ENCODE peak calls at places on chromosome 3, in seven cellular contexts. V, G, X, T, E, L and D are unnamed samples.

GRCh38 chr3:170640737-170641171 is 54.9 kb upstream of the SLC7A14 start:
- DNase-seq in V (no peak), G (no peak), X (no peak), T (no peak), E (no peak), L (no peak), D (no peak)

GRCh38 chr3:46716461-46717441 is 918 bp downstream of the PRSS50 start:
- DNase-seq in V (no peak), G (no peak), X (no peak), T (peak), E (no peak), L (no peak), D (no peak)

GRCh38 chr3:156819842-156820686 is 6.1 kb upstream of the LEKR1 start:
- DNase-seq in V (no peak), G (no peak), X (no peak), T (no peak), E (no peak), L (no peak), D (no peak)

GRCh38 chr3:196643201-196643749 is 3.8 kb downstream of the NRROS start:
- DNase-seq in V (no peak), G (no peak), X (no peak), T (no peak), E (peak), L (no peak), D (no peak)

GRCh38 chr3:47425959-47426358 is 45.1 kb downstream of the PTPN23 start:
- DNase-seq in V (no peak), G (peak), X (no peak), T (no peak), E (no peak), L (no peak), D (no peak)

GRCh38 chr3:115659253-115659652 is 35.9 kb downstream of the GAP43 start:
- DNase-seq in V (no peak), G (no peak), X (no peak), T (no peak), E (no peak), L (no peak), D (no peak)

GRCh38 chr3:184500344-184500923 is 61.2 kb upstream of the EPHB3 start:
- DNase-seq in V (no peak), G (no peak), X (no peak), T (no peak), E (no peak), L (no peak), D (no peak)

GRCh38 chr3:184796954-184797353 is 15.0 kb upstream of the VPS8 start:
- DNase-seq in V (no peak), G (no peak), X (no peak), T (no peak), E (no peak), L (no peak), D (no peak)

GRCh38 chr3:113212155-113212844 is 943 bp downstream of the BOC start:
- DNase-seq in V (peak), G (no peak), X (no peak), T (peak), E (peak), L (peak), D (no peak)

GRCh38 chr3:112604536-112604935 is 36.4 kb downstream of the CCDC80 start:
- DNase-seq in V (no peak), G (no peak), X (no peak), T (no peak), E (no peak), L (peak), D (peak)

GRCh38 chr3:16181361-16181760 is 6.9 kb downstream of the GALNT15 start:
- DNase-seq in V (no peak), G (no peak), X (no peak), T (no peak), E (peak), L (peak), D (peak)

GRCh38 chr3:107387555-107387954 is 10.3 kb downstream of the CCDC54 start:
- DNase-seq in V (no peak), G (no peak), X (no peak), T (no peak), E (no peak), L (peak), D (peak)

GRCh38 chr3:103794656-103795055 is 1359.8 kb downstream of the ZPLD1 start:
- DNase-seq in V (peak), G (no peak), X (no peak), T (no peak), E (no peak), L (no peak), D (no peak)

DNA sequence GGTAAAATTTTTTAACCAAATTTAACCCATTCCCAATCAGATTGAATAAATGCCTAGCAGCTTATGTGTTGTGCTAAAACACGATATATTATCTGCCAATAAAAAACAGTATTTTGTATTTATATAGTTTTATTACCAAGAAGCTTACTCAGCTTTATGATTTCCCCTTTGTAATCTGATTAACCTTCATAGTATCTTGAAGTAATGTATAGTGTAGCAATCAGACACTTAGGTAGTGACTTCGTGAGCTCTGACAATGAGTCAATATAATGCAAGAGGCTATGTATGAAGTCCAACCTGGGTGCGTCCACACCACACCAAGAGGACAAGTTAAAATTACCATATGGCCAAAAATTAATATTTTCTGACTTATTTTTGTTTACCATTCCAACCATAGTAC is 2.1 kb upstream of the CNBP start:
- DNase-seq in V (no peak), G (no peak), X (no peak), T (no peak), E (no peak), L (no peak), D (no peak)
- H4K8ac ChIP-seq in V (no peak), G (no peak), X (no peak), T (no peak), E (no peak), L (no peak), D (no peak)

DNA sequence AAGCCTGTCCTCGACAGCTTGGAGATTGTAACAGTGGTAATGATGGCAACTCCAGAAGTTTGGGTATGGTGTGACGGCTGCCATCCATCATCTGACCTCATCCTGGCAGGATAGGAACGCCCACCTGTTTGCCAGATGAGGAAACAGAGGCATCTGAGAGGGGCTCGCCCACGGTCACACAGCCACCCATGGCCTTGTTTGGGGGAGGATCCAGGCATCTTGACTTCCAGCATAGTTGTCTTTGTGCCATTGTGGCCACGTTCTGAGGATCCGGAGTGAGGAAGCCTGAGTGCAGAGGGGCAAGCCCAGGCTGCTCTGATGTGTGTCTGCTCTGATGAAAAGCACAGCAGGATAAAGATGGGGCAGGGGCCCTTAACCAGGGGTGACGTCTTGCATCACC is 58.6 kb downstream of the FGD5 start:
- DNase-seq in V (no peak), G (no peak), X (no peak), T (no peak), E (no peak), L (no peak), D (no peak)
- H3K18ac ChIP-seq in V (no peak), G (no peak), X (no peak), T (peak), E (no peak), L (no peak), D (no peak)

DNA sequence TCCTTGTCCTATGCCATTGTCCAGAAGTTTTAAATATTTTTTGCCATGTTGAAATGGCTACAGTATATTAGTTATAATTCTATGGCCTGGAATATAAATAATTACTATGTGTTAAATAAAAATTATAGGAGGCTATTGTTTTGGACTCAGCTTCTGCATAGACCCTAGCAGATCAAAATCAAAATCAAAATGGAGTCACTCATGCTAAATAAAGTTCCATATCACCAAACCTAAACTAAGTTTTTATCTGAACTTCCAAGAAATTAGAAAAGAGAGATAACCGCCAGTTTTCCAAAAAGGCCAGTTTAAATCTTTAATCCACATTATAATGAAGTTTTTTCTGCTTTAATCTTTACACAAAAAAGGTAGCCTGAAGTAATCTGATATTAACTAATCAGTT is 227.8 kb upstream of the P2RY1 start:
- DNase-seq in V (no peak), G (no peak), X (no peak), T (no peak), E (no peak), L (no peak), D (no peak)
- H4K8ac ChIP-seq in V (no peak), G (no peak), X (no peak), T (no peak), E (no peak), L (no peak), D (no peak)

GRCh38 chr3:37155782-37156181 is 18.6 kb downstream of the LRRFIP2 start:
- DNase-seq in V (no peak), G (no peak), X (no peak), T (no peak), E (no peak), L (no peak), D (no peak)

GRCh38 chr3:37150621-37151020 is 23.8 kb downstream of the LRRFIP2 start:
- DNase-seq in V (no peak), G (no peak), X (no peak), T (no peak), E (no peak), L (no peak), D (no peak)

GRCh38 chr3:37149246-37149645 is 25.1 kb downstream of the LRRFIP2 start:
- DNase-seq in V (no peak), G (no peak), X (no peak), T (no peak), E (no peak), L (no peak), D (no peak)

GRCh38 chr3:37154668-37155319 is 19.6 kb downstream of the LRRFIP2 start:
- DNase-seq in V (no peak), G (no peak), X (no peak), T (no peak), E (no peak), L (no peak), D (no peak)
- H3K18ac ChIP-seq in V (no peak), G (no peak), X (no peak), T (no peak), E (no peak), L (no peak), D (no peak)

GRCh38 chr3:189754356-189754755 is 123.2 kb downstream of the TP63 start:
- DNase-seq in V (no peak), G (no peak), X (no peak), T (no peak), E (no peak), L (no peak), D (no peak)

GRCh38 chr3:189756651-189757078 is 125.5 kb downstream of the TP63 start:
- DNase-seq in V (peak), G (no peak), X (no peak), T (no peak), E (peak), L (no peak), D (no peak)

GRCh38 chr3:189758186-189758585 is 127.0 kb downstream of the TP63 start:
- DNase-seq in V (no peak), G (no peak), X (no peak), T (no peak), E (no peak), L (no peak), D (no peak)
- H4K8ac ChIP-seq in V (no peak), G (no peak), X (no peak), T (no peak), E (no peak), L (no peak), D (no peak)

DNA sequence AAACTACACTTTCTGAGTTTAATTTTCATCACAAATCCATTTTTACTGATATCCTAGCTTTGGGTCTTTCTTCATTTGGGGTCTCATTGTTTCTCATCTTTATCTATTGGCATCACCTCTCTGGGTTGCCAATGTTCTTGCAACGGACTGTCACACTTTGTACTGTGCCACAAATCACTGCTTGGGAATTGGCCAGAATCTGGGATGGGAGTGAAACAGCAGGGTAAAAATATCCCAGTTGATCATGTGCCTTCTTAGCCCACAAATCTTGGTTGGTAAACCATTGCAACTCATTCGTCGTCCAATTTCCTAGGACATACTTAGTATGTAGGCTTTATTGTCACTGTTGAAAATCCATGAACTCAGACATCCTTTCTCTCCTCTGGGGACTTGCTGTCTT is 698.5 kb downstream of the OTOL1 start:
- DNase-seq in V (no peak), G (no peak), X (no peak), T (no peak), E (no peak), L (no peak), D (no peak)
- H3K18ac ChIP-seq in V (no peak), G (no peak), X (no peak), T (no peak), E (no peak), L (no peak), D (no peak)

GRCh38 chr3:137282871-137283270 is 325.1 kb downstream of the IL20RB start:
- DNase-seq in V (no peak), G (no peak), X (no peak), T (no peak), E (no peak), L (no peak), D (no peak)
- H4K8ac ChIP-seq in V (no peak), G (no peak), X (no peak), T (no peak), E (no peak), L (no peak), D (no peak)

DNA sequence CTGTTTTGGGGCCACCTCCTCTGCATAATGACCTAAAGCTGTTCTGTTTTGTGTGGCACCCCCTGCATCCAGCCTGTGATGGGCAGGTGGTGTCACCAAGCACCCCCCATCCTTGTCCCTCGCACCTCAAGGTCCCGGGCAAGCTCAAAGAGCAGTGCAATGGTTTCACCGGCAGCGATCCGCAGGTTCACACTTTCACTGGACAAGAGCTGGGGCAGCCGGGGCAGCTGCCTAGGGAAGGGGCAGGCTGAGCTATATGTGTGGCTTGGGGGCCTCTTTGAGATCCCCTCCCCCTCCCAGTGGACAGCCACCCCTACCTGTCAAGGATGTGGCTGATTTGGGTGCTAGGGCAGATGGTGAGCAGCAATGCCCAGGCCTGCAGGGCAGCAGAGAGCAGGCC is 3.1 kb downstream of the IFRD2 start:
- DNase-seq in V (no peak), G (no peak), X (no peak), T (no peak), E (no peak), L (no peak), D (no peak)
- H3K18ac ChIP-seq in V (no peak), G (no peak), X (no peak), T (no peak), E (no peak), L (no peak), D (no peak)